ENCODE peak calls at places on chromosomes 12 and 14, in seven cellular contexts. O is K562, S is GM12878, U is SK-N-SH, M is HCT116, B is H1, T is HepG2. A is an unnamed sample.

GRCh38 chr12:18683603-18684002 is 54.2 kb downstream of the PLCZ1 start:
- DNase-seq in O (peak), U (no peak), B (no peak), T (no peak), S (no peak), M (no peak), A (no peak)

GRCh38 chr12:76916170-76916540 is 37.3 kb upstream of the CSRP2 start:
- DNase-seq in B (no peak), M (no peak), T (no peak), O (no peak), S (no peak), U (no peak), A (no peak)

GRCh38 chr12:69897744-69898143 is 72.7 kb downstream of the MYRFL start:
- DNase-seq in B (no peak), T (no peak), M (no peak), U (no peak), O (no peak), S (no peak), A (peak)

GRCh38 chr14:83706555-83706954 is 1823.4 kb upstream of the FLRT2 start:
- DNase-seq in S (no peak), U (peak), T (no peak), B (peak), O (no peak), M (no peak), A (no peak)

GRCh38 chr14:31420013-31420318 is 384 bp downstream of the HEATR5A start:
- DNase-seq in O (peak), B (no peak), U (peak), T (peak), M (no peak), S (no peak), A (peak)

GRCh38 chr12:104698871-104699270 is 242.1 kb downstream of the CHST11 start:
- DNase-seq in S (no peak), O (no peak), B (no peak), T (no peak), M (no peak), U (no peak), A (no peak)

GRCh38 chr12:45075575-45076282 is 24.8 kb upstream of the DBX2 start:
- DNase-seq in T (no peak), O (no peak), M (no peak), S (no peak), B (no peak), U (no peak), A (no peak)

GRCh38 chr12:75735853-75736252 is 224.4 kb upstream of the KRR1 start:
- DNase-seq in U (no peak), T (no peak), M (no peak), B (no peak), S (no peak), O (no peak), A (no peak)

GRCh38 chr14:103561381-103562134 is 899 bp downstream of the BAG5 start:
- DNase-seq in U (peak), M (no peak), S (no peak), O (no peak), T (peak), B (no peak), A (peak)

GRCh38 chr14:35405304-35405996 is 901 bp upstream of the NFKBIA start:
- DNase-seq in U (no peak), O (no peak), M (no peak), T (peak), S (no peak), B (no peak), A (no peak)

GRCh38 chr12:32366704-32367103 is 32.7 kb upstream of the FGD4 start:
- DNase-seq in M (no peak), S (no peak), T (no peak), B (no peak), U (no peak), O (no peak), A (no peak)

GRCh38 chr14:85535916-85536834 is 6.2 kb downstream of the FLRT2 start:
- DNase-seq in O (no peak), B (no peak), S (no peak), T (peak), U (peak), M (no peak), A (peak)

GRCh38 chr14:99189201-99189801 is 82.7 kb downstream of the BCL11B start:
- DNase-seq in T (no peak), U (no peak), M (no peak), B (no peak), S (no peak), O (no peak), A (no peak)

GRCh38 chr12:99976762-99977161 is 8.0 kb downstream of the ANKS1B start:
- DNase-seq in O (no peak), S (no peak), T (no peak), M (no peak), B (no peak), U (no peak), A (no peak)

GRCh38 chr14:32472512-32473472 is 143.7 kb downstream of the AKAP6 start:
- DNase-seq in B (no peak), M (no peak), U (no peak), S (no peak), O (no peak), T (peak), A (no peak)

GRCh38 chr12:50825372-50825838 is 17.3 kb upstream of the TMPRSS12 start:
- DNase-seq in B (no peak), U (peak), S (no peak), O (peak), M (peak), T (peak), A (no peak)

GRCh38 chr14:24296341-24297157 is 3.0 kb downstream of the DHRS1 start:
- DNase-seq in B (peak), O (peak), U (peak), M (no peak), T (peak), S (peak), A (peak)

GRCh38 chr12:49900371-49900770 is 3.3 kb downstream of the FAIM2 start:
- DNase-seq in S (no peak), T (no peak), B (no peak), O (no peak), U (no peak), M (no peak), A (no peak)

GRCh38 chr12:2057041-2057792 is 4.4 kb downstream of the CACNA1C start:
- DNase-seq in B (peak), U (peak), T (peak), O (peak), S (no peak), M (peak), A (peak)

GRCh38 chr12:109830718-109831117 is 2.5 kb downstream of the TRPV4 start:
- DNase-seq in B (no peak), O (no peak), M (no peak), U (no peak), S (no peak), T (no peak), A (no peak)

GRCh38 chr12:46159239-46159901 is 109.5 kb downstream of the SLC38A1 start:
- DNase-seq in M (no peak), S (no peak), O (no peak), B (no peak), U (no peak), T (no peak), A (no peak)

GRCh38 chr12:24222968-24223367 is 273.5 kb upstream of the SOX5 start:
- DNase-seq in M (no peak), O (no peak), B (no peak), S (no peak), U (no peak), T (no peak), A (no peak)

GRCh38 chr14:29521526-29522137 is 406.0 kb downstream of the PRKD1 start:
- DNase-seq in O (no peak), M (no peak), B (peak), T (no peak), S (no peak), U (no peak), A (no peak)

GRCh38 chr14:64364907-64365306 is 23.2 kb upstream of the MTHFD1 start:
- DNase-seq in S (no peak), O (no peak), T (no peak), U (no peak), M (no peak), B (no peak), A (no peak)

GRCh38 chr14:63045234-63045611 is at the start of gene KCNH5:
- DNase-seq in B (peak), M (no peak), O (no peak), T (no peak), U (peak), S (no peak), A (no peak)

GRCh38 chr14:38143170-38143569 is 64.5 kb upstream of the SSTR1 start:
- DNase-seq in O (no peak), S (no peak), U (no peak), T (no peak), M (no peak), B (no peak), A (no peak)

GRCh38 chr14:100384819-100385813 is 62.0 kb downstream of the SLC25A47 start:
- DNase-seq in U (peak), S (no peak), O (no peak), B (no peak), M (peak), T (peak), A (no peak)

GRCh38 chr14:85319101-85319500 is 210.8 kb upstream of the FLRT2 start:
- DNase-seq in O (no peak), B (no peak), T (no peak), S (no peak), M (no peak), U (no peak), A (no peak)

GRCh38 chr14:105351410-105351809 is 36.9 kb downstream of the PACS2 start:
- DNase-seq in U (no peak), M (no peak), T (no peak), B (no peak), S (no peak), O (no peak), A (no peak)

GRCh38 chr12:117525766-117526165 is 164.3 kb upstream of the NOS1 start:
- DNase-seq in T (no peak), U (no peak), M (no peak), O (no peak), B (no peak), S (no peak), A (no peak)

GRCh38 chr14:39268393-39268792 is 34.7 kb downstream of the MIA2 start:
- DNase-seq in T (peak), S (no peak), M (no peak), U (no peak), B (no peak), O (no peak), A (peak)
- TF ChIP-seq JUND in T (no peak), S (no peak), M (no peak), U (no peak), B (no peak), O (no peak), A (no peak)

DNA sequence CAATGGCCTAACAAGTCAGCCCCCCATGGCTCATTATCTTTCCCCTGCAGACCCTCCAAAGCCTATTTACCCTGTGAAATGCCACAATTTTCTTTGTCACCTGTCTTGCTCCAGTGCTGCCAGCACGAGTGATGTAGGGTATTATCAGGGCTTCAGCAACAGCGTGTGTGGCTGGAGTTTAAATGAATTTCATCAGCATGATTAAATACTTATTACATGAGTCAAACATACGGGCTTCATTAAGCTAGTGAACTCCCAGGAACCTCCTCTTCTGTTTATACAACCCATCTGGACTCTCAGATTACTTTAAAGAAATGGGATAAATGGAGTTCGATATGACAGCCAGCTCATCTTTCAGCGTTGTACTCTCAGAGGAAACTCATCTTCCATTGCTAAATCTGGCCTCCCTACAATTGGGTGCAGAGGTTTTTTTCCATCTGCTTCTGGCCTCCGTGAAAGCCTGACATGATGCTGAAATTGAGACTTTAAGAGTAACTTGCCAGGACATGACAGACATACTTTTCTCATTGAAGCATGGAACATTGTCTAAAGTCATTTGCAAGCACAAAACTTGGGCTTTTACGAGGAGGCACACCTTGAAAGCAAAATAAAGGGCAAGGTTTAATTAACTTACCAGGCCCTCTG is 135.8 kb downstream of the TMEM30B start:
- DNase-seq in U (peak), S (no peak), O (no peak), B (no peak), M (no peak), T (no peak), A (no peak)
- TF ChIP-seq JUND in U (peak), S (no peak), O (no peak), B (no peak), M (no peak), T (no peak), A (no peak)

GRCh38 chr12:67441736-67442346 is 172.7 kb downstream of the CAND1 start:
- DNase-seq in T (peak), S (no peak), M (peak), O (peak), U (peak), B (peak), A (peak)
- TF ChIP-seq JUND in T (no peak), S (no peak), M (no peak), O (no peak), U (no peak), B (no peak), A (no peak)

GRCh38 chr14:73754911-73755360 is 40.8 kb upstream of the PNMA1 start:
- DNase-seq in S (no peak), T (no peak), O (no peak), U (peak), M (no peak), B (no peak), A (no peak)
- TF ChIP-seq JUND in S (no peak), T (no peak), O (no peak), U (no peak), M (no peak), B (no peak), A (no peak)

DNA sequence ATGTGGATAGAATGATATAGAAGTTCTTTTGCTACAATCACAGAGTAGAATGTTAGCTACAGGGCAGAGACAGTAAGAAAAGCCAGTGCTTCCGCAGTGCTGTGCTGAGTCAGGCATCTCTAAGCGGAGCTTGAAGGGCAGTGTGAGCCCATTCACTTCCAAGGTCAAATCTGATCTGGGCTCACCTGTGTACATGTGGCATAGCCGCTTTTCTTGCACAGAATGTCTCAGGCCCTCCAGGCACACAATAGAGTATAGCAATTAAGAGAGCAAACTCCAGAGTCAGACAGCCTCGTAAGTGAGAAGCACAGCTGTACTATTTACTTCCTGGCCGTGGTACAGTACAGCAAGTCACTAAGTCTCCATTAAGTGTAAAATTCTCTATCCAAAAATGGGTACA is 26.8 kb downstream of the CORO1C start:
- DNase-seq in S (no peak), O (no peak), B (no peak), U (no peak), M (no peak), T (no peak), A (no peak)
- TF ChIP-seq JUND in S (no peak), O (no peak), B (no peak), U (no peak), M (no peak), T (no peak), A (no peak)

GRCh38 chr12:120630139-120630895 is 10.1 kb upstream of the CABP1 start:
- DNase-seq in B (no peak), T (no peak), M (no peak), U (peak), S (no peak), O (no peak), A (no peak)
- TF ChIP-seq JUND in B (no peak), T (no peak), M (no peak), U (no peak), S (no peak), O (no peak), A (no peak)

A was measured in T47D.